ENCODE peak calls at places on chromosomes 2 and 18, in eight cellular contexts. D, U, L, K, F, N, T and M are unnamed samples.

GRCh38 chr2:206831442-206831995 is 66.1 kb downstream of the FASTKD2 start:
- DNase-seq in U (no peak), K (no peak), L (no peak), T (no peak), F (no peak), N (no peak), D (peak; percentile 43), M (no peak)

GRCh38 chr2:142306126-142306525 is 175.3 kb upstream of the LRP1B start:
- DNase-seq in D (no peak), L (no peak), N (no peak), U (no peak), F (no peak), K (no peak), T (no peak), M (no peak)

GRCh38 chr2:11710210-11710609 is 36.2 kb upstream of the LPIN1 start:
- DNase-seq in U (no peak), K (no peak), D (no peak), T (no peak), N (no peak), L (no peak), F (no peak), M (no peak)

GRCh38 chr2:126655066-126655465 is 892 bp upstream of the GYPC start:
- DNase-seq in N (no peak), K (no peak), T (no peak), U (no peak), F (no peak), L (peak; percentile 73), D (no peak), M (no peak)

GRCh38 chr2:38174646-38175096 is 98.7 kb upstream of the CYP1B1 start:
- DNase-seq in U (no peak), F (peak; percentile 61), L (no peak), N (no peak), D (no peak), T (no peak), K (peak; percentile 92), M (no peak)

GRCh38 chr2:12433641-12433990 is 283.1 kb upstream of the TRIB2 start:
- DNase-seq in T (no peak), D (peak; percentile 12), F (no peak), N (no peak), K (no peak), L (no peak), U (no peak), M (no peak)

GRCh38 chr2:105426626-105427292 is 27.9 kb upstream of the FHL2 start:
- DNase-seq in K (no peak), T (no peak), F (no peak), U (no peak), D (no peak), L (no peak), N (no peak), M (no peak)

GRCh38 chr2:173657996-173658717 is 303.5 kb downstream of the CDCA7 start:
- DNase-seq in T (no peak), F (no peak), U (no peak), D (no peak), L (no peak), N (no peak), K (peak; percentile 92), M (no peak)

GRCh38 chr18:56302161-56302560 is 336.2 kb downstream of the TXNL1 start:
- DNase-seq in T (no peak), K (no peak), F (no peak), N (no peak), U (no peak), L (no peak), D (no peak), M (no peak)

GRCh38 chr18:48838921-48839818 is 111.6 kb downstream of the SMAD7 start:
- DNase-seq in U (no peak), K (no peak), L (no peak), F (no peak), N (no peak), T (no peak), D (no peak), M (no peak)

GRCh38 chr2:3738454-3738853 is 35.1 kb downstream of the DCDC2C start:
- DNase-seq in N (no peak), K (no peak), D (peak; percentile 59), U (no peak), T (no peak), F (no peak), L (peak; percentile 60), M (no peak)

GRCh38 chr2:36395866-36396265 is 40.3 kb downstream of the CRIM1 start:
- DNase-seq in T (no peak), N (no peak), F (no peak), U (no peak), L (no peak), K (no peak), D (no peak), M (no peak)

GRCh38 chr2:129709030-129709955 is 270.2 kb upstream of the RAB6C start:
- DNase-seq in U (no peak), N (no peak), F (no peak), D (no peak), K (no peak), T (no peak), L (no peak), M (no peak)

GRCh38 chr2:28590496-28591301 is 94.8 kb downstream of the PLB1 start:
- DNase-seq in L (no peak), F (no peak), K (no peak), T (no peak), U (no peak), D (no peak), N (no peak), M (no peak)

GRCh38 chr2:220224711-220225519 is 597.5 kb downstream of the SLC4A3 start:
- DNase-seq in D (no peak), K (peak; percentile 75), U (no peak), N (no peak), F (no peak), T (no peak), L (no peak), M (no peak)

GRCh38 chr2:35997488-35997887 is 358.1 kb upstream of the CRIM1 start:
- DNase-seq in T (no peak), D (no peak), L (no peak), K (no peak), N (no peak), F (no peak), U (no peak), M (no peak)